ENCODE peak calls at places on chromosomes 6 and 20, in eight cellular contexts. One of them, this sample, is unnamed.

GRCh38 chr20:13648291-13648690 is 9.6 kb upstream of the TASP1 start:
- DNase-seq in EL: no peak
- DNase-seq in C1 segment of cervical spinal cord: no peak
- DNase-seq in lung: no peak
- DNase-seq in lung microvascular endothelial cell: no peak
- DNase-seq in effector CD4-positive, alpha-beta T cell: no peak
- DNase-seq in A172: no peak
- DNase-seq in B cell: no peak
- DNase-seq in this sample: no peak

GRCh38 chr6:111583221-111583620 is 22.5 kb downstream of the TRAF3IP2 start:
- DNase-seq in B cell: no peak
- DNase-seq in lung: no peak
- DNase-seq in C1 segment of cervical spinal cord: no peak
- DNase-seq in lung microvascular endothelial cell: no peak
- DNase-seq in A172: no peak
- DNase-seq in EL: no peak
- DNase-seq in effector CD4-positive, alpha-beta T cell: no peak
- DNase-seq in this sample: no peak

GRCh38 chr6:145904391-145904790 is 59.8 kb downstream of the SHPRH start:
- DNase-seq in C1 segment of cervical spinal cord: no peak
- DNase-seq in A172: no peak
- DNase-seq in lung: no peak
- DNase-seq in lung microvascular endothelial cell: no peak
- DNase-seq in effector CD4-positive, alpha-beta T cell: no peak
- DNase-seq in B cell: no peak
- DNase-seq in EL: no peak
- DNase-seq in this sample: no peak

GRCh38 chr6:113361014-113361645 is 496.0 kb upstream of the MARCKS start:
- DNase-seq in C1 segment of cervical spinal cord: no peak
- DNase-seq in EL: peak
- DNase-seq in lung microvascular endothelial cell: peak
- DNase-seq in lung: no peak
- DNase-seq in effector CD4-positive, alpha-beta T cell: no peak
- DNase-seq in B cell: no peak
- DNase-seq in A172: peak
- DNase-seq in this sample: no peak

GRCh38 chr6:47446974-47447373 is 30.6 kb upstream of the CD2AP start:
- DNase-seq in lung: no peak
- DNase-seq in effector CD4-positive, alpha-beta T cell: no peak
- DNase-seq in A172: no peak
- DNase-seq in EL: no peak
- DNase-seq in B cell: no peak
- DNase-seq in lung microvascular endothelial cell: peak
- DNase-seq in C1 segment of cervical spinal cord: no peak
- DNase-seq in this sample: no peak

GRCh38 chr6:56475736-56476457 is 166.8 kb downstream of the DST start:
- DNase-seq in A172: peak
- DNase-seq in lung: no peak
- DNase-seq in EL: peak
- DNase-seq in effector CD4-positive, alpha-beta T cell: no peak
- DNase-seq in C1 segment of cervical spinal cord: no peak
- DNase-seq in lung microvascular endothelial cell: peak
- DNase-seq in B cell: no peak
- DNase-seq in this sample: no peak

GRCh38 chr20:58603656-58604184 is 47.4 kb upstream of the STX16 start:
- DNase-seq in C1 segment of cervical spinal cord: no peak
- DNase-seq in lung microvascular endothelial cell: no peak
- DNase-seq in B cell: no peak
- DNase-seq in EL: peak
- DNase-seq in lung: no peak
- DNase-seq in A172: no peak
- DNase-seq in effector CD4-positive, alpha-beta T cell: no peak
- DNase-seq in this sample: no peak

GRCh38 chr6:98957440-98957839 is 9.7 kb upstream of the FBXL4 start:
- DNase-seq in C1 segment of cervical spinal cord: no peak
- DNase-seq in A172: peak
- DNase-seq in B cell: no peak
- DNase-seq in lung: no peak
- DNase-seq in effector CD4-positive, alpha-beta T cell: no peak
- DNase-seq in lung microvascular endothelial cell: peak
- DNase-seq in EL: peak
- DNase-seq in this sample: peak

GRCh38 chr6:13870185-13870584 is 54.6 kb upstream of the RNF182 start:
- DNase-seq in lung microvascular endothelial cell: no peak
- DNase-seq in lung: no peak
- DNase-seq in effector CD4-positive, alpha-beta T cell: no peak
- DNase-seq in A172: no peak
- DNase-seq in C1 segment of cervical spinal cord: peak
- DNase-seq in B cell: no peak
- DNase-seq in EL: no peak
- DNase-seq in this sample: no peak

GRCh38 chr20:61047515-61047914 is 204.5 kb upstream of the CDH4 start:
- DNase-seq in C1 segment of cervical spinal cord: no peak
- DNase-seq in lung microvascular endothelial cell: no peak
- DNase-seq in EL: no peak
- DNase-seq in A172: no peak
- DNase-seq in B cell: no peak
- DNase-seq in lung: no peak
- DNase-seq in effector CD4-positive, alpha-beta T cell: no peak
- DNase-seq in this sample: no peak